ENCODE peak calls at places on chromosomes 5 and 9, in seven cellular contexts. One of them, this sample, is unnamed.

GRCh38 chr5:122120957-122121356 is 8.4 kb upstream of the ZNF474 start:
- DNase-seq in A549: no peak
- DNase-seq in heart left ventricle: no peak
- DNase-seq in GM12892: no peak
- DNase-seq in ovary: no peak
- DNase-seq in H1: no peak
- DNase-seq in breast epithelium: no peak
- DNase-seq in this sample: no peak

GRCh38 chr5:168529361-168530234 is 493 bp downstream of the FBLL1 start:
- DNase-seq in ovary: no peak
- DNase-seq in breast epithelium: no peak
- DNase-seq in GM12892: no peak
- DNase-seq in heart left ventricle: no peak
- DNase-seq in A549: no peak
- DNase-seq in H1: no peak
- DNase-seq in this sample: no peak

GRCh38 chr5:167709625-167710024 is 581.8 kb upstream of the WWC1 start:
- DNase-seq in A549: no peak
- DNase-seq in GM12892: no peak
- DNase-seq in H1: no peak
- DNase-seq in breast epithelium: no peak
- DNase-seq in heart left ventricle: no peak
- DNase-seq in ovary: no peak
- DNase-seq in this sample: no peak

GRCh38 chr5:155008669-155009068 is 4.9 kb upstream of the KIF4B start:
- DNase-seq in breast epithelium: no peak
- DNase-seq in GM12892: no peak
- DNase-seq in heart left ventricle: no peak
- DNase-seq in A549: no peak
- DNase-seq in ovary: no peak
- DNase-seq in H1: no peak
- DNase-seq in this sample: no peak

GRCh38 chr9:12876872-12877271 is 102.1 kb downstream of the LURAP1L start:
- DNase-seq in ovary: no peak
- DNase-seq in breast epithelium: no peak
- DNase-seq in heart left ventricle: no peak
- DNase-seq in GM12892: no peak
- DNase-seq in H1: no peak
- DNase-seq in A549: no peak
- DNase-seq in this sample: no peak

GRCh38 chr9:107542814-107543213 is 53.2 kb upstream of the KLF4 start:
- DNase-seq in H1: no peak
- DNase-seq in breast epithelium: no peak
- DNase-seq in ovary: no peak
- DNase-seq in GM12892: no peak
- DNase-seq in A549: no peak
- DNase-seq in heart left ventricle: no peak
- DNase-seq in this sample: no peak

GRCh38 chr5:181189363-181189961 is 15.5 kb downstream of the TRIM7 start:
- DNase-seq in H1: no peak
- DNase-seq in A549: no peak
- DNase-seq in ovary: peak; percentile 47
- DNase-seq in heart left ventricle: no peak
- DNase-seq in GM12892: no peak
- DNase-seq in breast epithelium: no peak
- DNase-seq in this sample: peak; percentile 45

GRCh38 chr5:31824886-31825774 is 186.2 kb downstream of the PDZD2 start:
- DNase-seq in ovary: peak; percentile 72
- DNase-seq in heart left ventricle: peak; percentile 48
- DNase-seq in H1: no peak
- DNase-seq in A549: peak; percentile 36
- DNase-seq in breast epithelium: no peak
- DNase-seq in GM12892: no peak
- DNase-seq in this sample: peak; percentile 21

GRCh38 chr5:172076783-172077244 is 70.4 kb upstream of the FBXW11 start:
- DNase-seq in A549: no peak
- DNase-seq in ovary: no peak
- DNase-seq in heart left ventricle: no peak
- DNase-seq in breast epithelium: no peak
- DNase-seq in GM12892: no peak
- DNase-seq in H1: no peak
- DNase-seq in this sample: no peak

GRCh38 chr5:115773010-115773580 is 43.4 kb downstream of the CDO1 start:
- DNase-seq in GM12892: no peak
- DNase-seq in breast epithelium: no peak
- DNase-seq in A549: no peak
- DNase-seq in heart left ventricle: peak; percentile 35
- DNase-seq in ovary: no peak
- DNase-seq in H1: no peak
- DNase-seq in this sample: no peak

GRCh38 chr5:7250609-7251008 is 145.3 kb upstream of the ADCY2 start:
- DNase-seq in ovary: no peak
- DNase-seq in breast epithelium: no peak
- DNase-seq in H1: no peak
- DNase-seq in GM12892: no peak
- DNase-seq in heart left ventricle: no peak
- DNase-seq in A549: no peak
- DNase-seq in this sample: no peak

GRCh38 chr5:79191457-79191856 is 44.5 kb upstream of the JMY start:
- DNase-seq in heart left ventricle: no peak
- DNase-seq in A549: no peak
- DNase-seq in GM12892: no peak
- DNase-seq in H1: peak; percentile 7
- DNase-seq in ovary: no peak
- DNase-seq in breast epithelium: no peak
- DNase-seq in this sample: no peak

GRCh38 chr9:10411272-10411671 is 201.5 kb downstream of the PTPRD start:
- DNase-seq in ovary: no peak
- DNase-seq in H1: no peak
- DNase-seq in heart left ventricle: no peak
- DNase-seq in GM12892: no peak
- DNase-seq in A549: no peak
- DNase-seq in breast epithelium: no peak
- DNase-seq in this sample: no peak

GRCh38 chr5:96530901-96531300 is 97.9 kb upstream of the PCSK1 start:
- DNase-seq in breast epithelium: no peak
- DNase-seq in H1: no peak
- DNase-seq in GM12892: no peak
- DNase-seq in ovary: no peak
- DNase-seq in A549: no peak
- DNase-seq in heart left ventricle: no peak
- DNase-seq in this sample: no peak

GRCh38 chr9:129513856-129514496 is 106.9 kb downstream of the C9orf50 start:
- DNase-seq in A549: no peak
- DNase-seq in breast epithelium: no peak
- DNase-seq in ovary: no peak
- DNase-seq in GM12892: no peak
- DNase-seq in H1: no peak
- DNase-seq in heart left ventricle: no peak
- DNase-seq in this sample: no peak
- TF ChIP-seq POLR2A in A549: no peak
- TF ChIP-seq POLR2A in breast epithelium: no peak
- TF ChIP-seq POLR2A in ovary: no peak
- TF ChIP-seq POLR2A in GM12892: no peak
- TF ChIP-seq POLR2A in H1: no peak
- TF ChIP-seq POLR2A in heart left ventricle: no peak
- TF ChIP-seq POLR2A in this sample: no peak

GRCh38 chr5:147452137-147452838 is 57.6 kb downstream of the DPYSL3 start:
- DNase-seq in ovary: peak; percentile 42
- DNase-seq in heart left ventricle: no peak
- DNase-seq in GM12892: no peak
- DNase-seq in breast epithelium: no peak
- DNase-seq in A549: no peak
- DNase-seq in H1: peak; percentile 59
- DNase-seq in this sample: no peak

GRCh38 chr5:147451125-147451524 is 58.7 kb downstream of the DPYSL3 start:
- DNase-seq in breast epithelium: no peak
- DNase-seq in A549: no peak
- DNase-seq in H1: no peak
- DNase-seq in GM12892: no peak
- DNase-seq in heart left ventricle: no peak
- DNase-seq in ovary: no peak
- DNase-seq in this sample: no peak

GRCh38 chr5:147455822-147456221 is 54.0 kb downstream of the DPYSL3 start:
- DNase-seq in H1: no peak
- DNase-seq in breast epithelium: no peak
- DNase-seq in GM12892: no peak
- DNase-seq in heart left ventricle: no peak
- DNase-seq in ovary: no peak
- DNase-seq in A549: no peak
- DNase-seq in this sample: no peak

GRCh38 chr5:147455321-147455720 is 54.5 kb downstream of the DPYSL3 start:
- DNase-seq in breast epithelium: no peak
- DNase-seq in GM12892: no peak
- DNase-seq in ovary: peak; percentile 76
- DNase-seq in A549: no peak
- DNase-seq in heart left ventricle: no peak
- DNase-seq in H1: no peak
- DNase-seq in this sample: no peak

GRCh38 chr5:147453901-147454814 is 55.7 kb downstream of the DPYSL3 start:
- DNase-seq in breast epithelium: peak; percentile 82
- DNase-seq in A549: peak; percentile 76
- DNase-seq in GM12892: peak; percentile 85
- DNase-seq in ovary: peak; percentile 94
- DNase-seq in heart left ventricle: peak; percentile 91
- DNase-seq in H1: peak; percentile 70
- DNase-seq in this sample: peak; percentile 84
- TF ChIP-seq POLR2A in breast epithelium: no peak
- TF ChIP-seq POLR2A in A549: no peak
- TF ChIP-seq POLR2A in GM12892: no peak
- TF ChIP-seq POLR2A in ovary: peak; percentile 56
- TF ChIP-seq POLR2A in heart left ventricle: peak; percentile 33
- TF ChIP-seq POLR2A in H1: no peak
- TF ChIP-seq POLR2A in this sample: no peak

GRCh38 chr9:95049761-95050160 is 267.7 kb downstream of the FANCC start:
- DNase-seq in GM12892: no peak
- DNase-seq in breast epithelium: no peak
- DNase-seq in ovary: no peak
- DNase-seq in H1: no peak
- DNase-seq in A549: no peak
- DNase-seq in heart left ventricle: no peak
- DNase-seq in this sample: no peak

GRCh38 chr9:95047452-95048224 is 269.9 kb downstream of the FANCC start:
- DNase-seq in heart left ventricle: no peak
- DNase-seq in A549: no peak
- DNase-seq in H1: no peak
- DNase-seq in ovary: no peak
- DNase-seq in GM12892: no peak
- DNase-seq in breast epithelium: no peak
- DNase-seq in this sample: no peak

GRCh38 chr9:95045751-95046150 is 271.8 kb downstream of the FANCC start:
- DNase-seq in H1: no peak
- DNase-seq in breast epithelium: no peak
- DNase-seq in GM12892: no peak
- DNase-seq in A549: no peak
- DNase-seq in ovary: no peak
- DNase-seq in heart left ventricle: no peak
- DNase-seq in this sample: no peak

GRCh38 chr9:95044731-95045508 is 272.6 kb downstream of the FANCC start:
- DNase-seq in GM12892: no peak
- DNase-seq in heart left ventricle: no peak
- DNase-seq in breast epithelium: no peak
- DNase-seq in ovary: no peak
- DNase-seq in H1: peak; percentile 72
- DNase-seq in A549: peak; percentile 62
- DNase-seq in this sample: peak; percentile 38

GRCh38 chr9:95048225-95049087 is 269.1 kb downstream of the FANCC start:
- DNase-seq in ovary: peak; percentile 63
- DNase-seq in H1: no peak
- DNase-seq in A549: no peak
- DNase-seq in breast epithelium: no peak
- DNase-seq in GM12892: peak; percentile 74
- DNase-seq in heart left ventricle: peak; percentile 67
- DNase-seq in this sample: peak; percentile 82
- TF ChIP-seq POLR2A in ovary: peak; percentile 30
- TF ChIP-seq POLR2A in H1: no peak
- TF ChIP-seq POLR2A in A549: peak; percentile 53
- TF ChIP-seq POLR2A in breast epithelium: no peak
- TF ChIP-seq POLR2A in GM12892: no peak
- TF ChIP-seq POLR2A in heart left ventricle: peak; percentile 28
- TF ChIP-seq POLR2A in this sample: peak; percentile 39

GRCh38 chr9:35079426-35080341 is at the start of gene FANCG:
- DNase-seq in H1: peak; percentile 72
- DNase-seq in GM12892: peak; percentile 94
- DNase-seq in ovary: peak; percentile 86
- DNase-seq in breast epithelium: peak; percentile 83
- DNase-seq in heart left ventricle: peak; percentile 91
- DNase-seq in A549: peak; percentile 95
- DNase-seq in this sample: peak; percentile 93
- TF ChIP-seq POLR2A in H1: peak; percentile 92
- TF ChIP-seq POLR2A in GM12892: peak; percentile 78
- TF ChIP-seq POLR2A in ovary: peak; percentile 43
- TF ChIP-seq POLR2A in breast epithelium: no peak
- TF ChIP-seq POLR2A in heart left ventricle: peak; percentile 61
- TF ChIP-seq POLR2A in A549: peak; percentile 88
- TF ChIP-seq POLR2A in this sample: peak; percentile 42

DNA sequence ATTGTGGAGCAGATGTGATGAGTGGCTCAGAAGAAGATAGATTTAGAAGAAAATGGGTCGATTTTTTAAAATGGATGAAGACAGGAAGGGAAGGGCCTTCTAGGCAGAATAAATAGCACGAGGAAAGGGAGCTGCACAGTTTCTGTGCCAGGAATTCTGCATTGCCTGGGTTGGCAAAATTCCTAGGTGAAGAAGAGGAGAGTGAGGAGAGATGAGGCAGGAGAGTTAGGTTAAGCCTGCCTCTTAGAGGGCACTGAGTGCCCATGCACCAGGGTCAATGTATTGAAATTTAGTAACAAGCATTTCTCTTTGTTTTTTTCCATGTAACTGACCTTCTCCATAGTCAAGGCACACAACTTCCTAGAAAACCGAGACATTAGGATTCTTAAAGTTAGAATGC is 159.5 kb downstream of the YTHDC2 start:
- DNase-seq in H1: no peak
- DNase-seq in A549: no peak
- DNase-seq in breast epithelium: no peak
- DNase-seq in ovary: no peak
- DNase-seq in heart left ventricle: no peak
- DNase-seq in GM12892: no peak
- DNase-seq in this sample: no peak
- TF ChIP-seq POLR2A in H1: no peak
- TF ChIP-seq POLR2A in A549: no peak
- TF ChIP-seq POLR2A in breast epithelium: no peak
- TF ChIP-seq POLR2A in ovary: no peak
- TF ChIP-seq POLR2A in heart left ventricle: no peak
- TF ChIP-seq POLR2A in GM12892: no peak
- TF ChIP-seq POLR2A in this sample: no peak

DNA sequence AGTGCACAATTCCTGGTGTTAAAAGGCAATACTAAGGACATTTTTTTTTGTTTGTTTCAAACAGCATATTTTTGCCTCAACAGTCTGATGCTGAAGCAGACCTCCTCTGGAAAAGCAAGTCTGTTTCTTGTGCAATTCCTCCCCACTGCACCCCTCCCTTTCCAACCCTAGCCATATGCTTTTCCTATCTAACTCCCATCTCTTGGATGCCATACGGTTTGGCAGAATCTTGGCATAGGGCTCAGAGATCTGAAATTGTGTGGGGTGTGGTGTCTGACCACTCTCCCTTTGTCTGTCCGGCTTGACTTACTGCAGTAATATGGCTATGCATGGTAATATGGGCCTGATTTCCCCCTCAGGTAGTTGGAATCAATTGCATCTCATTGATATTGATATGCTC is 161.7 kb downstream of the TMEM38B start:
- DNase-seq in GM12892: no peak
- DNase-seq in heart left ventricle: no peak
- DNase-seq in A549: no peak
- DNase-seq in ovary: no peak
- DNase-seq in breast epithelium: no peak
- DNase-seq in H1: no peak
- DNase-seq in this sample: no peak
- TF ChIP-seq POLR2A in GM12892: no peak
- TF ChIP-seq POLR2A in heart left ventricle: no peak
- TF ChIP-seq POLR2A in A549: no peak
- TF ChIP-seq POLR2A in ovary: no peak
- TF ChIP-seq POLR2A in breast epithelium: no peak
- TF ChIP-seq POLR2A in H1: no peak
- TF ChIP-seq POLR2A in this sample: no peak

This sample was measured in transverse colon.